ENCODE peak calls at places on chromosomes 11 and 22, in six cellular contexts. I, F, W, Z, B and N are unnamed samples.

GRCh38 chr11:78424334-78425270 is 7.0 kb upstream of the GAB2 start:
- DNase-seq in I (peak), F (no peak), W (no peak), Z (peak), B (no peak), N (peak)

GRCh38 chr22:42939941-42940653 is 74.9 kb downstream of the PACSIN2 start:
- DNase-seq in I (peak), F (peak), W (no peak), Z (peak), B (no peak), N (peak)

GRCh38 chr11:28983780-28984179 is 875.6 kb downstream of the METTL15 start:
- DNase-seq in I (no peak), F (no peak), W (no peak), Z (no peak), B (no peak), N (no peak)

GRCh38 chr11:66548774-66549630 is 2.3 kb downstream of the ACTN3 start:
- DNase-seq in I (no peak), F (no peak), W (no peak), Z (no peak), B (no peak), N (no peak)

GRCh38 chr11:17294033-17294432 is 17.5 kb downstream of the NUCB2 start:
- DNase-seq in I (no peak), F (no peak), W (no peak), Z (no peak), B (no peak), N (no peak)

GRCh38 chr11:9639099-9639498 is 24.8 kb upstream of the SWAP70 start:
- DNase-seq in I (peak), F (no peak), W (peak), Z (no peak), B (no peak), N (no peak)

GRCh38 chr11:129728571-129728970 is 87.1 kb upstream of the TMEM45B start:
- DNase-seq in I (no peak), F (peak), W (no peak), Z (no peak), B (no peak), N (no peak)

GRCh38 chr11:13940611-13941256 is 21.8 kb upstream of the SPON1 start:
- DNase-seq in I (no peak), F (no peak), W (no peak), Z (no peak), B (no peak), N (no peak)

GRCh38 chr11:76159983-76160661 is 46.2 kb downstream of the WNT11 start:
- DNase-seq in I (no peak), F (peak), W (no peak), Z (no peak), B (peak), N (no peak)

GRCh38 chr11:59171508-59172322 is at the start of gene DTX4:
- DNase-seq in I (peak), F (peak), W (peak), Z (peak), B (peak), N (peak)

GRCh38 chr11:61126266-61126665 is 24.0 kb downstream of the CD5 start:
- DNase-seq in I (no peak), F (no peak), W (no peak), Z (no peak), B (no peak), N (no peak)

GRCh38 chr22:39254122-39254521 is 9.3 kb upstream of the PDGFB start:
- DNase-seq in I (no peak), F (no peak), W (no peak), Z (no peak), B (no peak), N (no peak)

GRCh38 chr11:92753161-92753560 is 216.3 kb upstream of the MTNR1B start:
- DNase-seq in I (no peak), F (no peak), W (no peak), Z (peak), B (no peak), N (no peak)

GRCh38 chr11:68043029-68043348 is 4.2 kb downstream of the TCIRG1 start:
- DNase-seq in I (no peak), F (no peak), W (no peak), Z (no peak), B (no peak), N (no peak)

GRCh38 chr11:13262096-13262495 is 15.5 kb upstream of the BMAL1 start:
- DNase-seq in I (peak), F (no peak), W (no peak), Z (peak), B (no peak), N (no peak)

GRCh38 chr22:22388494-22388893 is 120.0 kb downstream of the ZNF280B start:
- DNase-seq in I (no peak), F (no peak), W (no peak), Z (no peak), B (no peak), N (no peak)

GRCh38 chr11:76214968-76215548 is 8.8 kb upstream of the WNT11 start:
- DNase-seq in I (no peak), F (no peak), W (no peak), Z (no peak), B (no peak), N (no peak)

GRCh38 chr22:20205464-20205963 is 54.7 kb upstream of the CCDC188 start:
- DNase-seq in I (no peak), F (no peak), W (no peak), Z (no peak), B (no peak), N (no peak)

GRCh38 chr11:94132152-94132558 is 3.5 kb downstream of the PANX1 start:
- DNase-seq in I (peak), F (no peak), W (no peak), Z (peak), B (no peak), N (peak)

GRCh38 chr11:11387906-11388305 is 34.9 kb upstream of the CSNK2A3 start:
- DNase-seq in I (no peak), F (no peak), W (no peak), Z (no peak), B (no peak), N (no peak)

GRCh38 chr11:68579455-68579854 is 104.9 kb upstream of the GAL start:
- DNase-seq in I (no peak), F (no peak), W (no peak), Z (no peak), B (no peak), N (no peak)

GRCh38 chr11:94623120-94623735 is 56.1 kb downstream of the PIWIL4 start:
- DNase-seq in I (peak), F (peak), W (no peak), Z (peak), B (no peak), N (peak)

GRCh38 chr11:422249-422656 is 7.5 kb upstream of the SIGIRR start:
- DNase-seq in I (no peak), F (no peak), W (no peak), Z (no peak), B (no peak), N (no peak)

GRCh38 chr22:45657701-45658100 is 13.9 kb upstream of the ATXN10 start:
- DNase-seq in I (no peak), F (no peak), W (no peak), Z (no peak), B (no peak), N (no peak)

GRCh38 chr11:65274734-65275682 is 13.2 kb downstream of the POLA2 start:
- DNase-seq in I (peak), F (peak), W (no peak), Z (peak), B (no peak), N (peak)

GRCh38 chr22:46430961-46431838 is 95.7 kb downstream of the TRMU start:
- DNase-seq in I (no peak), F (no peak), W (peak), Z (no peak), B (no peak), N (no peak)

GRCh38 chr11:10605941-10606381 is 37.5 kb upstream of the LYVE1 start:
- DNase-seq in I (peak), F (no peak), W (no peak), Z (peak), B (no peak), N (peak)

GRCh38 chr11:19122966-19123615 is 6.1 kb downstream of the ZDHHC13 start:
- DNase-seq in I (no peak), F (no peak), W (no peak), Z (no peak), B (no peak), N (no peak)

GRCh38 chr11:72685560-72686480 is 11.6 kb upstream of the PDE2A start:
- DNase-seq in I (no peak), F (no peak), W (no peak), Z (peak), B (no peak), N (peak)

GRCh38 chr11:35621620-35622019 is 3.4 kb downstream of the FJX1 start:
- DNase-seq in I (no peak), F (no peak), W (no peak), Z (no peak), B (no peak), N (peak)
- TF ChIP-seq CTCF in I (no peak), F (no peak), W (no peak), Z (no peak), B (no peak), N (no peak)

DNA sequence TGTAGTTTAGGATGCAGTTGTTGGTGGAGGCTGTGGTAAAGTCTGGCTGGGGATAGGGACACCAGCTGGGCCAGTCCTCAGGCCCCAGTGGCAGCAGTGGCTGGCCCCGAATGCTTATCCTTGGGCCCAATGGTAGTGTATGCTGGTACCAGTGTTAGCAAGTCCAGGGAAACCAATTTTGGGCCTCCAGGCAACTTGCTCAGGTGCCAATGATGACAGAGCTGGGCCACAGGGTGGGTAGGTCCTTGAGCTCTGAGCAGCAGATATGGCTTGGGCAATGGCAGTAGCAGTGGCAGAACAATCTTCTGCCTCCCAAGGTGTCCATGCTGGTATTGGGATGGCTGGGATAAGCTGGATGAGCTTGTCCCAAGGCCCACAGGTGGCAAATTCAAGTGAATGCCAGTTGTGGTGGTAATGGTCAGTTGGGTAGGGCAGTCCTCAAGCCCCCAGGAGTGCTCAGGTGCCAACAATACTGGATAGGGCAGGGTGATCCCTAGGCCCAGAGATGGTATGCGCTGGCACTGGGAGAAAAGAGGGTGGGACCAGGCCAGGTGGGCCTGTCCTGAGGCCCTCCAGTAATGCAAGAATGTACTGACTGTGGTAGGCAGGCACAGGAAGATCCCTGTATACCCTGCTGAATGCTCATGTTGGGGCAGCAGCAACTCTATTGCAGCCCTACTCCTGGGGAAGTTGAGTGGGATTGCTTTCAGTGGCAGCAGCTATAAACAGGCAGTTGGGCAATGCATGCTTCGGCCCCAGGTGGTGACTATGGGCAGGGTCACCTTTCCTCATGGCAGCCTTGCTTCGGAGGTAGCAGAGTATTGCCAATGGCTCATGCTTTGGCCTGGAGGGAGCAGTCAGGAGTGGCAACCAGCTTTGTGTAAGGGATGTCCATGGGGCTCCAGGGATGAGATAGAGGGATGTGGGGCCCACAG is 54.7 kb downstream of the KCNQ1OT1 start:
- DNase-seq in I (no peak), F (no peak), W (no peak), Z (no peak), B (no peak), N (no peak)
- H3K4me3 ChIP-seq in I (no peak), F (no peak), W (no peak), Z (no peak), B (no peak), N (no peak)

GRCh38 chr11:7281083-7281482 is 29.4 kb downstream of the SYT9 start:
- DNase-seq in I (peak), F (no peak), W (no peak), Z (no peak), B (no peak), N (no peak)

GRCh38 chr11:7279676-7280075 is 28.0 kb downstream of the SYT9 start:
- DNase-seq in I (no peak), F (no peak), W (no peak), Z (no peak), B (no peak), N (no peak)

GRCh38 chr11:7275133-7275532 is 23.4 kb downstream of the SYT9 start:
- DNase-seq in I (no peak), F (no peak), W (no peak), Z (no peak), B (no peak), N (no peak)

DNA sequence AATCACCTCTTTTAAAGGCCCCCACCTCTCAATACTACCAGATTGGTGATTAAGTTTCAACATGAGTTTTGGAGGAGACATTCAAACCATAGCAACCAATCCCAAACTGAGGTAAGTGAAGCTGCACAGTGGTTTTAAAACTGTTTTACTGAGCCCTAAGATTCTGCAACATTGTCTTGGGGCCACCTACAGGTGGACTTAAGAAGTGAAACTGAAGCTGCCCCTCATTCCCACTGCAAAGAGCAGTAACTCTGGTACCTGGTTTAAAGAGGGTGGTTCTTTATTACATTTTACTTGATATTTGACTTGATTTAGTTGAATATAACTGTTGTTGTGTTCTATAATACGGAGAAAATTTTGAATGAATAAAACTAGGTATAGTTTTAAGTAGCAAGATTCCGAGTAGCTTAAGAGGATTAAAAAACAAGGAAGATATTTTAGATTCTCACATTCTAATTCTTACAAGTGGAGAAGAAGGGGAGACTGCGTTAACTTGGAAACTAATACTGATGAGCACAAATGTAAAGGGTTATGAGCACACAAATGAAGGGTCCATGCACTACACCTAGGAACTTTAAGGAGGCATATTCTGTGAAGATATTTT is 26.7 kb downstream of the SYT9 start:
- DNase-seq in I (peak), F (peak), W (no peak), Z (peak), B (no peak), N (peak)
- TF ChIP-seq CTCF in I (peak), F (peak), W (peak), Z (peak), B (peak), N (peak)

GRCh38 chr11:96254854-96255253 is 88.1 kb downstream of the MAML2 start:
- DNase-seq in I (no peak), F (no peak), W (no peak), Z (no peak), B (no peak), N (no peak)

GRCh38 chr11:96257036-96257435 is 86.0 kb downstream of the MAML2 start:
- DNase-seq in I (no peak), F (no peak), W (no peak), Z (no peak), B (no peak), N (peak)

GRCh38 chr11:96256604-96257003 is 86.4 kb downstream of the MAML2 start:
- DNase-seq in I (no peak), F (no peak), W (no peak), Z (no peak), B (no peak), N (peak)

GRCh38 chr11:96256213-96256580 is 86.8 kb downstream of the MAML2 start:
- DNase-seq in I (no peak), F (no peak), W (no peak), Z (no peak), B (no peak), N (no peak)

DNA sequence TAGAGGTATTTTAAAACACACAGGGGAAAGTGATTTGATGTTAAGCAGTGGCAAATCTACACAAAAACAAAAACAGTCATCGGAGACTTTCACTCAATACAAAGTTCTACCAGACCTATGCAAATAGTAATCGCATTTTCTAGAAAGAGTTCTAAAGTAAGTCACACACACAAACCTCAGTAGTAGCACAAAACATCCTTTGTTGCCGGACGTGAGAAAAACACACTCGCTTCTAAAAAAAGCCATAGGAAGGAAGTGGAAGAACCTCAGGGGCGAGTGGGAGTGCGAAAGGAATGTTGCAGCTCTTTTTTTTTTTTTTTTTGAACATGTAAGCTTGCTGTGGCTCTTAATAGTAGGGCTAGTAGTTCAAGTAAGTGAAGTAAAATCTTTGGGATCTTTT is 88.9 kb downstream of the MAML2 start:
- DNase-seq in I (peak), F (no peak), W (no peak), Z (peak), B (no peak), N (peak)
- H3K4me3 ChIP-seq in I (no peak), F (no peak), W (no peak), Z (no peak), B (no peak), N (no peak)

GRCh38 chr22:44623771-44624510 is 78.1 kb upstream of the PRR5 start:
- DNase-seq in I (no peak), F (no peak), W (no peak), Z (peak), B (peak), N (no peak)
- TF ChIP-seq CTCF in I (peak), F (no peak), W (peak), Z (peak), B (no peak), N (peak)

GRCh38 chr11:120954381-120954780 is 69.5 kb upstream of the TBCEL start:
- DNase-seq in I (no peak), F (no peak), W (no peak), Z (no peak), B (no peak), N (no peak)
- H3K4me3 ChIP-seq in I (no peak), F (no peak), W (no peak), Z (no peak), B (no peak), N (no peak)

DNA sequence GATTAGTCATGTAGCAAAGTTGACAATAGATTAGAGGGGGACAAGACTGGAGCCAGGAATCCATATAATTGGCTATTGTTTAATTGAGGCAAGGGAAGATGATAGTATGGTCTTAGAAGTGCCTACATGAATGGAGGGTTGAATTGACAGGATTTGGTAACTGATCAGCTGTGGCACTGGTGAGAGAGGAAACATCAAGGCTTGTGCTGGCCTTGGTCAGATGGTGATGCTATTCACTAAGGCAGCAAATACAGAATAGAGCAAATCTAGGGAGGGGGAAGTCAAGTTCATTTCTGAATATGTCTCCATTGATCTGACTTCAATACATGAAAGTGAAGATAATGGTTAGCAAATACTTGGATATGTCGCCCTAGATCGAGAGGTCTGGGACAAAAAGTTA is 54.3 kb upstream of the APOA1 start:
- DNase-seq in I (no peak), F (no peak), W (no peak), Z (no peak), B (no peak), N (no peak)
- TF ChIP-seq CTCF in I (no peak), F (no peak), W (no peak), Z (no peak), B (no peak), N (no peak)

GRCh38 chr11:122340607-122341006 is 224.6 kb upstream of the BLID start:
- DNase-seq in I (no peak), F (no peak), W (no peak), Z (no peak), B (no peak), N (no peak)

GRCh38 chr11:122333476-122333875 is 217.5 kb upstream of the BLID start:
- DNase-seq in I (no peak), F (no peak), W (no peak), Z (no peak), B (no peak), N (no peak)

GRCh38 chr11:122334546-122335375 is 218.7 kb upstream of the BLID start:
- DNase-seq in I (no peak), F (no peak), W (no peak), Z (peak), B (no peak), N (peak)

GRCh38 chr11:122339661-122340060 is 223.6 kb upstream of the BLID start:
- DNase-seq in I (no peak), F (no peak), W (no peak), Z (no peak), B (no peak), N (no peak)

GRCh38 chr11:122337241-122338176 is 221.5 kb upstream of the BLID start:
- DNase-seq in I (peak), F (no peak), W (no peak), Z (no peak), B (no peak), N (no peak)
- H3K4me3 ChIP-seq in I (no peak), F (no peak), W (no peak), Z (no peak), B (no peak), N (no peak)

GRCh38 chr11:1785749-1786261 is 22.1 kb upstream of the CTSD start:
- DNase-seq in I (no peak), F (no peak), W (no peak), Z (peak), B (no peak), N (no peak)
- TF ChIP-seq CTCF in I (no peak), F (no peak), W (no peak), Z (peak), B (no peak), N (no peak)

DNA sequence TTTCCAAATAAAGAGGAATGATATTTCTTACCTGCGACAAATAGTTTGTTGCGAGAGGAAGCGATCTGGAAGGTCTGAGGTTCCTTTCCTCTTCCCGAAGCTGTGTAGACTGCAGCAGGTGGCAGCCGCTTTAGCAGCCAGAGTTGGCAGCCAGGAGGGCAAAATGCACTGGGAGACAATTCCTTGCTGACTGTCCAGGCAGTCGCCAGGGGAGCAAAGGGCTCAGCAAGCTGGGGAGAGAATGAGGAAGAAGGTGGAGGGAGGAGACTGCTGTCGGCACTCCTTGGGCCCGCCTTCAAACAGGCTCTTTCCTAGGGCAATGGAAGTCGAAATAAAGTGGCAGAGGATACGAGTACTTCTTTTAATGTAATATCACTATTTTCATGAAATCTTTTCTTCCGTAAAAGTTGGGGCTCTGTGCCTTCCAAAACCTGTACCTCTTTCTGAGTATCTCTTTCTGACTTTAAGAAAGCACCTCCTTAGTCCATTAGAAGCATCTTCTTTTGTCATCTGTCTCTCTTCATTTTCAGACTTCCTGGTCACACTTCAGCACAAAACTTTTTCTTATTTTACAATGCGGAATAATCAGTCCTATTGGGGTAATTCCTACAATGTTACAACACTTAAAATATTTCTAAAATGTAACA is at the start of gene IL18:
- DNase-seq in I (no peak), F (peak), W (peak), Z (no peak), B (peak), N (peak)
- H3K4me3 ChIP-seq in I (no peak), F (no peak), W (no peak), Z (no peak), B (peak), N (peak)